ENCODE peak calls at places on chromosome 9, in five cellular contexts. X is activated gamma-delta T cell treated with anti-CD3 and anti-CD28 coated beads, Interleukin-2, amount 50 U/mL, for 16 hours; E is skeletal muscle cell; L is PC-9; V is EH. Y is an unnamed sample.

GRCh38 chr9:133844876-133845658 is 106.9 kb upstream of the SARDH start:
- DNase-seq in L (no peak), V (peak; percentile 64), E (no peak), X (no peak), Y (no peak)

GRCh38 chr9:94210616-94211603 is 48.2 kb upstream of the ZNF169 start:
- DNase-seq in X (no peak), E (no peak), L (no peak), V (peak; percentile 10), Y (no peak)

GRCh38 chr9:126791406-126792230 is 13.2 kb upstream of the ZBTB43 start:
- DNase-seq in L (peak; percentile 69), E (peak; percentile 74), V (peak; percentile 85), X (no peak), Y (peak; percentile 54)

GRCh38 chr9:110452227-110452801 is 114.7 kb upstream of the TXNDC8 start:
- DNase-seq in X (no peak), V (peak; percentile 28), E (no peak), L (no peak), Y (no peak)

GRCh38 chr9:137435980-137436760 is 5.0 kb downstream of the ENTPD8 start:
- DNase-seq in L (peak; percentile 97), V (peak; percentile 86), X (no peak), E (peak; percentile 13), Y (no peak)

GRCh38 chr9:17802249-17802857 is 223.5 kb downstream of the SH3GL2 start:
- DNase-seq in L (no peak), V (peak; percentile 33), X (no peak), E (no peak), Y (no peak)

GRCh38 chr9:120556780-120557179 is 23.2 kb downstream of the CDK5RAP2 start:
- DNase-seq in X (no peak), V (no peak), E (no peak), L (no peak), Y (no peak)

GRCh38 chr9:110821064-110821463 is 152.5 kb downstream of the MUSK start:
- DNase-seq in V (peak; percentile 22), E (no peak), X (no peak), L (no peak), Y (no peak)

GRCh38 chr9:4921449-4921848 is 63.6 kb upstream of the JAK2 start:
- DNase-seq in X (no peak), L (no peak), E (no peak), V (no peak), Y (no peak)

GRCh38 chr9:129340427-129341196 is 162.6 kb upstream of the IER5L start:
- DNase-seq in X (no peak), E (no peak), L (no peak), V (no peak), Y (no peak)

GRCh38 chr9:129367287-129367686 is 189.2 kb upstream of the IER5L start:
- DNase-seq in X (no peak), E (no peak), L (no peak), V (no peak), Y (no peak)

GRCh38 chr9:97412628-97413382 is 909 bp downstream of the TDRD7 start:
- DNase-seq in V (no peak), L (no peak), X (no peak), E (no peak), Y (no peak)

GRCh38 chr9:93580654-93581380 is 4.4 kb downstream of the PHF2 start:
- DNase-seq in X (no peak), E (no peak), V (no peak), L (no peak), Y (no peak)

GRCh38 chr9:129459550-129460322 is 161.2 kb downstream of the C9orf50 start:
- DNase-seq in X (no peak), L (no peak), V (no peak), E (no peak), Y (no peak)

GRCh38 chr9:38284768-38285080 is 107.8 kb upstream of the ALDH1B1 start:
- DNase-seq in V (no peak), X (no peak), L (no peak), E (no peak), Y (no peak)

GRCh38 chr9:96523429-96523828 is 73.5 kb downstream of the HABP4 start:
- DNase-seq in X (no peak), V (no peak), E (no peak), L (no peak), Y (no peak)

GRCh38 chr9:35686222-35687203 is 3.2 kb downstream of the TPM2 start:
- DNase-seq in L (no peak), V (peak; percentile 68), X (no peak), E (peak; percentile 73), Y (no peak)

GRCh38 chr9:95313010-95313498 is 4.5 kb downstream of the FANCC start:
- DNase-seq in E (no peak), V (peak; percentile 60), X (no peak), L (peak; percentile 81), Y (no peak)

GRCh38 chr9:121369595-121370265 is at the start of gene STOM:
- DNase-seq in L (no peak), V (peak; percentile 94), X (peak; percentile 51), E (no peak), Y (peak; percentile 63)

Y was measured in AG04450.